ENCODE peak calls at places on chromosomes 2 and 18, in nine cellular contexts. One of them, this sample, is unnamed.

GRCh38 chr2:231530099-231531085 is at the start of gene NMUR1:
- DNase-seq in astrocyte of the spinal cord: no peak
- DNase-seq in right lobe of liver: peak
- DNase-seq in gastrocnemius medialis: peak
- DNase-seq in cardiac muscle cell: peak
- DNase-seq in RWPE1: peak
- DNase-seq in endothelial cell: peak
- DNase-seq in thoracic aorta: no peak
- DNase-seq in sigmoid colon: peak
- DNase-seq in this sample: no peak

GRCh38 chr2:189580662-189581353 is at the start of gene SLC40A1:
- DNase-seq in right lobe of liver: peak
- DNase-seq in thoracic aorta: peak
- DNase-seq in RWPE1: peak
- DNase-seq in endothelial cell: peak
- DNase-seq in astrocyte of the spinal cord: peak
- DNase-seq in cardiac muscle cell: peak
- DNase-seq in gastrocnemius medialis: peak
- DNase-seq in sigmoid colon: peak
- DNase-seq in this sample: peak

GRCh38 chr2:62410926-62411456 is 95.0 kb downstream of the TMEM17 start:
- DNase-seq in RWPE1: no peak
- DNase-seq in sigmoid colon: no peak
- DNase-seq in astrocyte of the spinal cord: peak
- DNase-seq in right lobe of liver: no peak
- DNase-seq in cardiac muscle cell: no peak
- DNase-seq in thoracic aorta: no peak
- DNase-seq in gastrocnemius medialis: no peak
- DNase-seq in endothelial cell: peak
- DNase-seq in this sample: no peak

GRCh38 chr2:9757430-9758287 is 85.6 kb upstream of the TAF1B start:
- DNase-seq in gastrocnemius medialis: peak
- DNase-seq in sigmoid colon: no peak
- DNase-seq in right lobe of liver: no peak
- DNase-seq in cardiac muscle cell: peak
- DNase-seq in thoracic aorta: peak
- DNase-seq in astrocyte of the spinal cord: peak
- DNase-seq in RWPE1: no peak
- DNase-seq in endothelial cell: peak
- DNase-seq in this sample: no peak

GRCh38 chr2:11082880-11083279 is 72.4 kb upstream of the SLC66A3 start:
- DNase-seq in sigmoid colon: no peak
- DNase-seq in astrocyte of the spinal cord: no peak
- DNase-seq in gastrocnemius medialis: no peak
- DNase-seq in RWPE1: no peak
- DNase-seq in cardiac muscle cell: no peak
- DNase-seq in endothelial cell: no peak
- DNase-seq in right lobe of liver: no peak
- DNase-seq in thoracic aorta: no peak
- DNase-seq in this sample: no peak

GRCh38 chr2:74048147-74048546 is 63.4 kb downstream of the TET3 start:
- DNase-seq in gastrocnemius medialis: no peak
- DNase-seq in sigmoid colon: no peak
- DNase-seq in endothelial cell: no peak
- DNase-seq in astrocyte of the spinal cord: no peak
- DNase-seq in right lobe of liver: no peak
- DNase-seq in cardiac muscle cell: no peak
- DNase-seq in RWPE1: no peak
- DNase-seq in thoracic aorta: no peak
- DNase-seq in this sample: no peak

GRCh38 chr2:161046876-161047275 is 113.4 kb upstream of the TANK start:
- DNase-seq in thoracic aorta: no peak
- DNase-seq in gastrocnemius medialis: no peak
- DNase-seq in endothelial cell: no peak
- DNase-seq in astrocyte of the spinal cord: no peak
- DNase-seq in cardiac muscle cell: no peak
- DNase-seq in RWPE1: no peak
- DNase-seq in right lobe of liver: no peak
- DNase-seq in sigmoid colon: no peak
- DNase-seq in this sample: no peak

GRCh38 chr2:160657206-160657605 is 163.6 kb upstream of the RBMS1 start:
- DNase-seq in thoracic aorta: no peak
- DNase-seq in right lobe of liver: no peak
- DNase-seq in RWPE1: no peak
- DNase-seq in sigmoid colon: no peak
- DNase-seq in cardiac muscle cell: peak
- DNase-seq in gastrocnemius medialis: no peak
- DNase-seq in astrocyte of the spinal cord: peak
- DNase-seq in endothelial cell: no peak
- DNase-seq in this sample: no peak

GRCh38 chr18:2304378-2305175 is 266.7 kb downstream of the METTL4 start:
- DNase-seq in right lobe of liver: no peak
- DNase-seq in RWPE1: peak
- DNase-seq in gastrocnemius medialis: no peak
- DNase-seq in sigmoid colon: no peak
- DNase-seq in astrocyte of the spinal cord: peak
- DNase-seq in cardiac muscle cell: peak
- DNase-seq in endothelial cell: no peak
- DNase-seq in thoracic aorta: no peak
- DNase-seq in this sample: no peak

GRCh38 chr2:72008608-72009007 is 139.1 kb downstream of the CYP26B1 start:
- DNase-seq in thoracic aorta: no peak
- DNase-seq in cardiac muscle cell: no peak
- DNase-seq in gastrocnemius medialis: no peak
- DNase-seq in right lobe of liver: no peak
- DNase-seq in endothelial cell: no peak
- DNase-seq in astrocyte of the spinal cord: no peak
- DNase-seq in RWPE1: peak
- DNase-seq in sigmoid colon: no peak
- DNase-seq in this sample: no peak

GRCh38 chr2:158725496-158725895 is 69.6 kb upstream of the DAPL1 start:
- DNase-seq in sigmoid colon: no peak
- DNase-seq in gastrocnemius medialis: no peak
- DNase-seq in RWPE1: no peak
- DNase-seq in astrocyte of the spinal cord: no peak
- DNase-seq in endothelial cell: no peak
- DNase-seq in right lobe of liver: no peak
- DNase-seq in thoracic aorta: no peak
- DNase-seq in cardiac muscle cell: no peak
- DNase-seq in this sample: no peak

GRCh38 chr2:26438926-26439325 is 37.2 kb downstream of the DRC1 start:
- DNase-seq in sigmoid colon: no peak
- DNase-seq in endothelial cell: no peak
- DNase-seq in RWPE1: no peak
- DNase-seq in gastrocnemius medialis: no peak
- DNase-seq in right lobe of liver: no peak
- DNase-seq in thoracic aorta: no peak
- DNase-seq in cardiac muscle cell: no peak
- DNase-seq in astrocyte of the spinal cord: no peak
- DNase-seq in this sample: no peak

GRCh38 chr2:227629435-227629834 is 12.1 kb downstream of the SCYGR4 start:
- DNase-seq in thoracic aorta: no peak
- DNase-seq in endothelial cell: no peak
- DNase-seq in gastrocnemius medialis: no peak
- DNase-seq in right lobe of liver: no peak
- DNase-seq in cardiac muscle cell: no peak
- DNase-seq in astrocyte of the spinal cord: no peak
- DNase-seq in RWPE1: no peak
- DNase-seq in sigmoid colon: no peak
- DNase-seq in this sample: no peak

GRCh38 chr2:132538331-132538855 is 121.8 kb downstream of the GPR39 start:
- DNase-seq in gastrocnemius medialis: no peak
- DNase-seq in cardiac muscle cell: no peak
- DNase-seq in sigmoid colon: no peak
- DNase-seq in thoracic aorta: no peak
- DNase-seq in RWPE1: no peak
- DNase-seq in endothelial cell: no peak
- DNase-seq in right lobe of liver: no peak
- DNase-seq in astrocyte of the spinal cord: no peak
- DNase-seq in this sample: no peak

GRCh38 chr2:19416784-19417684 is 58.6 kb upstream of the OSR1 start:
- DNase-seq in sigmoid colon: no peak
- DNase-seq in RWPE1: no peak
- DNase-seq in thoracic aorta: no peak
- DNase-seq in gastrocnemius medialis: no peak
- DNase-seq in cardiac muscle cell: no peak
- DNase-seq in astrocyte of the spinal cord: no peak
- DNase-seq in endothelial cell: no peak
- DNase-seq in right lobe of liver: no peak
- DNase-seq in this sample: no peak
- TF ChIP-seq CTCF in sigmoid colon: no peak
- TF ChIP-seq CTCF in RWPE1: no peak
- TF ChIP-seq CTCF in thoracic aorta: no peak
- TF ChIP-seq CTCF in gastrocnemius medialis: no peak
- TF ChIP-seq CTCF in cardiac muscle cell: no peak
- TF ChIP-seq CTCF in astrocyte of the spinal cord: no peak
- TF ChIP-seq CTCF in endothelial cell: no peak
- TF ChIP-seq CTCF in right lobe of liver: no peak
- TF ChIP-seq CTCF in this sample: no peak

DNA sequence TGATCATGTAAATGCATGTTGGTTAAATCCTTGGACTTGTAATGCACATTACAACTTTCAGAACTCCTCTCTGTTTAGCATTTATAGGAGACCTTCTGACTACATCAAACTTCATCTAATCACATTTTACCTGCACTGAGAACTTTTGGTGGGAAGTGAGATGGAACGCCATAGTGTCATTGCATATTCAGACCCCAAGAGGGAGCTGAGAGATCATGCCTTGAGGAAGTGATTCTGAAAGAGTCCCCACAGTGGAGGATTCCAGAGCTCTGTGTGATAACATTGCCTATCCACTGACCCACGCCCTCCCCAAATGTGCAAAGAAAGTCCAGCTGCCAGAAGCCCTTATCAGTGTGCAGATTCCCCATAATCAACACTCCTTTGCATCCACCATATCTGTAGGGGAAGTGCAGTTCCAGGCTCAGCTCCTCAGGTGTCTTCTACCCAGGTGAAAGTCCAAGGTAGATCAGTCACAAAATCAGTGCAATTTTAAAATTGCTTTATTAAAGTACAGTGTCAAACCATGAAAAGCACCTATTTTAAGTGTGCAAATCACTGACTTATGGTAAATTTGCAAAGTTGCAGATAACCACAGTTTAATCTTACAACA is 212.4 kb downstream of the RPIA start:
- DNase-seq in RWPE1: peak
- DNase-seq in endothelial cell: peak
- DNase-seq in gastrocnemius medialis: no peak
- DNase-seq in right lobe of liver: no peak
- DNase-seq in cardiac muscle cell: peak
- DNase-seq in astrocyte of the spinal cord: peak
- DNase-seq in thoracic aorta: no peak
- DNase-seq in sigmoid colon: no peak
- DNase-seq in this sample: no peak
- TF ChIP-seq CTCF in RWPE1: peak
- TF ChIP-seq CTCF in endothelial cell: peak
- TF ChIP-seq CTCF in gastrocnemius medialis: peak
- TF ChIP-seq CTCF in right lobe of liver: peak
- TF ChIP-seq CTCF in cardiac muscle cell: peak
- TF ChIP-seq CTCF in astrocyte of the spinal cord: peak
- TF ChIP-seq CTCF in thoracic aorta: peak
- TF ChIP-seq CTCF in sigmoid colon: no peak
- TF ChIP-seq CTCF in this sample: peak

GRCh38 chr2:235768606-235769005 is 274.8 kb downstream of the AGAP1 start:
- DNase-seq in gastrocnemius medialis: no peak
- DNase-seq in astrocyte of the spinal cord: no peak
- DNase-seq in cardiac muscle cell: no peak
- DNase-seq in sigmoid colon: peak
- DNase-seq in RWPE1: no peak
- DNase-seq in thoracic aorta: no peak
- DNase-seq in right lobe of liver: no peak
- DNase-seq in endothelial cell: no peak
- DNase-seq in this sample: no peak

GRCh38 chr2:235766206-235766794 is 272.5 kb downstream of the AGAP1 start:
- DNase-seq in endothelial cell: peak
- DNase-seq in cardiac muscle cell: peak
- DNase-seq in RWPE1: peak
- DNase-seq in thoracic aorta: peak
- DNase-seq in sigmoid colon: peak
- DNase-seq in gastrocnemius medialis: peak
- DNase-seq in astrocyte of the spinal cord: peak
- DNase-seq in right lobe of liver: no peak
- DNase-seq in this sample: no peak

GRCh38 chr2:235763816-235764215 is 270.0 kb downstream of the AGAP1 start:
- DNase-seq in cardiac muscle cell: no peak
- DNase-seq in astrocyte of the spinal cord: no peak
- DNase-seq in gastrocnemius medialis: no peak
- DNase-seq in thoracic aorta: no peak
- DNase-seq in right lobe of liver: no peak
- DNase-seq in sigmoid colon: peak
- DNase-seq in endothelial cell: no peak
- DNase-seq in RWPE1: no peak
- DNase-seq in this sample: no peak

GRCh38 chr2:235765181-235765820 is 271.5 kb downstream of the AGAP1 start:
- DNase-seq in right lobe of liver: no peak
- DNase-seq in gastrocnemius medialis: no peak
- DNase-seq in endothelial cell: no peak
- DNase-seq in cardiac muscle cell: peak
- DNase-seq in RWPE1: peak
- DNase-seq in astrocyte of the spinal cord: peak
- DNase-seq in thoracic aorta: no peak
- DNase-seq in sigmoid colon: peak
- DNase-seq in this sample: no peak

GRCh38 chr2:235762832-235763598 is 269.2 kb downstream of the AGAP1 start:
- DNase-seq in sigmoid colon: no peak
- DNase-seq in endothelial cell: no peak
- DNase-seq in right lobe of liver: no peak
- DNase-seq in gastrocnemius medialis: no peak
- DNase-seq in RWPE1: no peak
- DNase-seq in cardiac muscle cell: no peak
- DNase-seq in thoracic aorta: no peak
- DNase-seq in astrocyte of the spinal cord: no peak
- DNase-seq in this sample: no peak
- TF ChIP-seq CTCF in sigmoid colon: no peak
- TF ChIP-seq CTCF in endothelial cell: no peak
- TF ChIP-seq CTCF in right lobe of liver: no peak
- TF ChIP-seq CTCF in gastrocnemius medialis: no peak
- TF ChIP-seq CTCF in RWPE1: peak
- TF ChIP-seq CTCF in cardiac muscle cell: no peak
- TF ChIP-seq CTCF in thoracic aorta: no peak
- TF ChIP-seq CTCF in astrocyte of the spinal cord: peak
- TF ChIP-seq CTCF in this sample: no peak

GRCh38 chr2:151067658-151068369 is 193.8 kb downstream of the RBM43 start:
- DNase-seq in endothelial cell: no peak
- DNase-seq in gastrocnemius medialis: no peak
- DNase-seq in right lobe of liver: no peak
- DNase-seq in cardiac muscle cell: no peak
- DNase-seq in sigmoid colon: no peak
- DNase-seq in astrocyte of the spinal cord: no peak
- DNase-seq in RWPE1: peak
- DNase-seq in thoracic aorta: no peak
- DNase-seq in this sample: no peak

GRCh38 chr2:151071906-151072305 is 189.8 kb downstream of the RBM43 start:
- DNase-seq in sigmoid colon: no peak
- DNase-seq in cardiac muscle cell: no peak
- DNase-seq in RWPE1: no peak
- DNase-seq in astrocyte of the spinal cord: no peak
- DNase-seq in endothelial cell: no peak
- DNase-seq in gastrocnemius medialis: no peak
- DNase-seq in right lobe of liver: no peak
- DNase-seq in thoracic aorta: no peak
- DNase-seq in this sample: no peak

GRCh38 chr2:151070253-151070652 is 191.4 kb downstream of the RBM43 start:
- DNase-seq in thoracic aorta: no peak
- DNase-seq in gastrocnemius medialis: no peak
- DNase-seq in RWPE1: no peak
- DNase-seq in endothelial cell: no peak
- DNase-seq in cardiac muscle cell: no peak
- DNase-seq in sigmoid colon: no peak
- DNase-seq in right lobe of liver: no peak
- DNase-seq in astrocyte of the spinal cord: no peak
- DNase-seq in this sample: no peak

GRCh38 chr2:151071382-151071781 is 190.3 kb downstream of the RBM43 start:
- DNase-seq in sigmoid colon: no peak
- DNase-seq in astrocyte of the spinal cord: peak
- DNase-seq in RWPE1: no peak
- DNase-seq in thoracic aorta: no peak
- DNase-seq in endothelial cell: peak
- DNase-seq in right lobe of liver: no peak
- DNase-seq in gastrocnemius medialis: no peak
- DNase-seq in cardiac muscle cell: peak
- DNase-seq in this sample: no peak
- TF ChIP-seq CTCF in sigmoid colon: no peak
- TF ChIP-seq CTCF in astrocyte of the spinal cord: peak
- TF ChIP-seq CTCF in RWPE1: no peak
- TF ChIP-seq CTCF in thoracic aorta: no peak
- TF ChIP-seq CTCF in endothelial cell: no peak
- TF ChIP-seq CTCF in right lobe of liver: peak
- TF ChIP-seq CTCF in gastrocnemius medialis: no peak
- TF ChIP-seq CTCF in cardiac muscle cell: peak
- TF ChIP-seq CTCF in this sample: no peak